ENCODE peak calls at places on chromosome 9, in seven cellular contexts. One of them, this sample, is unnamed.

GRCh38 chr9:127586537-127586936 is 25.5 kb upstream of the STXBP1 start:
- DNase-seq in GM18507: no peak
- DNase-seq in AG08395: peak
- DNase-seq in GM12891: peak
- DNase-seq in mucosa of descending colon: no peak
- DNase-seq in NCI-H774: peak
- DNase-seq in GM12892: peak
- DNase-seq in this sample: peak

GRCh38 chr9:97510797-97511761 is 9.6 kb downstream of the TMOD1 start:
- DNase-seq in AG08395: no peak
- DNase-seq in GM18507: no peak
- DNase-seq in mucosa of descending colon: no peak
- DNase-seq in NCI-H774: peak
- DNase-seq in GM12891: no peak
- DNase-seq in GM12892: no peak
- DNase-seq in this sample: no peak

GRCh38 chr9:130337318-130337717 is 71.8 kb downstream of the HMCN2 start:
- DNase-seq in AG08395: no peak
- DNase-seq in NCI-H774: no peak
- DNase-seq in GM12891: no peak
- DNase-seq in GM18507: no peak
- DNase-seq in mucosa of descending colon: no peak
- DNase-seq in GM12892: no peak
- DNase-seq in this sample: no peak

GRCh38 chr9:5922192-5922591 is 31.5 kb downstream of the MLANA start:
- DNase-seq in GM12892: no peak
- DNase-seq in GM18507: no peak
- DNase-seq in mucosa of descending colon: no peak
- DNase-seq in AG08395: no peak
- DNase-seq in NCI-H774: no peak
- DNase-seq in GM12891: no peak
- DNase-seq in this sample: no peak

GRCh38 chr9:77980622-77981021 is 51.0 kb downstream of the GNAQ start:
- DNase-seq in GM12892: no peak
- DNase-seq in NCI-H774: no peak
- DNase-seq in mucosa of descending colon: no peak
- DNase-seq in GM18507: no peak
- DNase-seq in GM12891: no peak
- DNase-seq in AG08395: no peak
- DNase-seq in this sample: no peak

GRCh38 chr9:137694962-137695875 is 76.4 kb downstream of the EHMT1 start:
- DNase-seq in GM12891: peak
- DNase-seq in GM12892: peak
- DNase-seq in AG08395: peak
- DNase-seq in NCI-H774: no peak
- DNase-seq in GM18507: no peak
- DNase-seq in mucosa of descending colon: no peak
- DNase-seq in this sample: no peak

GRCh38 chr9:38008168-38009034 is 60.6 kb downstream of the SHB start:
- DNase-seq in NCI-H774: no peak
- DNase-seq in GM12892: peak
- DNase-seq in AG08395: peak
- DNase-seq in GM18507: peak
- DNase-seq in GM12891: peak
- DNase-seq in mucosa of descending colon: no peak
- DNase-seq in this sample: no peak

GRCh38 chr9:68793605-68794343 is 88.7 kb downstream of the PIP5K1B start:
- DNase-seq in AG08395: no peak
- DNase-seq in NCI-H774: no peak
- DNase-seq in GM12892: no peak
- DNase-seq in GM18507: no peak
- DNase-seq in mucosa of descending colon: no peak
- DNase-seq in GM12891: peak
- DNase-seq in this sample: no peak

GRCh38 chr9:121990600-121991304 is 102.4 kb downstream of the TTLL11 start:
- DNase-seq in AG08395: no peak
- DNase-seq in mucosa of descending colon: no peak
- DNase-seq in GM12892: no peak
- DNase-seq in GM18507: no peak
- DNase-seq in NCI-H774: no peak
- DNase-seq in GM12891: no peak
- DNase-seq in this sample: no peak

GRCh38 chr9:120402741-120403542 is 177.0 kb downstream of the CDK5RAP2 start:
- DNase-seq in NCI-H774: no peak
- DNase-seq in AG08395: peak
- DNase-seq in GM12891: no peak
- DNase-seq in mucosa of descending colon: no peak
- DNase-seq in GM12892: no peak
- DNase-seq in GM18507: no peak
- DNase-seq in this sample: no peak

GRCh38 chr9:123453904-123454321 is 97.9 kb downstream of the CRB2 start:
- DNase-seq in GM12891: no peak
- DNase-seq in NCI-H774: peak
- DNase-seq in GM12892: no peak
- DNase-seq in mucosa of descending colon: peak
- DNase-seq in AG08395: no peak
- DNase-seq in GM18507: no peak
- DNase-seq in this sample: no peak

This sample was measured in CD4-positive, alpha-beta memory T cell.